ENCODE peak calls at places on chromosome 4, in four cellular contexts. B is heart right ventricle, S is endodermal cell, X is neuronal stem cell. O is an unnamed sample.

GRCh38 chr4:189511581-189511980 is 429.1 kb upstream of the FRG1 start:
- DNase-seq in B (no peak), S (no peak), X (no peak), O (no peak)

GRCh38 chr4:75056277-75056676 is 123.4 kb downstream of the PARM1 start:
- DNase-seq in B (no peak), S (no peak), X (no peak), O (no peak)

GRCh38 chr4:1579834-1580686 is 104.1 kb downstream of the FAM53A start:
- DNase-seq in B (peak; percentile 83), S (peak; percentile 100), X (peak; percentile 85), O (peak; percentile 89)

GRCh38 chr4:54924891-54925290 is 200.5 kb downstream of the KDR start:
- DNase-seq in B (no peak), S (no peak), X (no peak), O (no peak)

GRCh38 chr4:185966997-185967775 is 101.8 kb upstream of the TLR3 start:
- DNase-seq in B (no peak), S (no peak), X (no peak), O (no peak)

GRCh38 chr4:472881-473574 is 25.9 kb downstream of the ZNF721 start:
- DNase-seq in B (no peak), S (no peak), X (no peak), O (no peak)

GRCh38 chr4:23957465-23957864 is 67.6 kb upstream of the PPARGC1A start:
- DNase-seq in B (no peak), S (no peak), X (no peak), O (no peak)

GRCh38 chr4:27790911-27791310 is 930.3 kb downstream of the STIM2 start:
- DNase-seq in B (no peak), S (no peak), X (no peak), O (no peak)

GRCh38 chr4:85703098-85703497 is 228.1 kb downstream of the ARHGAP24 start:
- DNase-seq in B (no peak), S (no peak), X (no peak), O (no peak)

GRCh38 chr4:145083891-145084640 is 13.9 kb downstream of the ANAPC10 start:
- DNase-seq in B (no peak), S (no peak), X (no peak), O (no peak)

GRCh38 chr4:175470141-175470540 is 341.9 kb downstream of the GPM6A start:
- DNase-seq in B (no peak), S (no peak), X (no peak), O (no peak)

GRCh38 chr4:103425406-103425805 is 227.3 kb upstream of the CENPE start:
- DNase-seq in B (no peak), S (no peak), X (no peak), O (no peak)

GRCh38 chr4:27040351-27040750 is 179.7 kb downstream of the STIM2 start:
- DNase-seq in B (no peak), S (no peak), X (no peak), O (no peak)

GRCh38 chr4:70895405-70895804 is 6.8 kb upstream of the MOB1B start:
- DNase-seq in B (peak; percentile 42), S (no peak), X (no peak), O (no peak)

GRCh38 chr4:105350859-105351494 is 122.9 kb downstream of the PPA2 start:
- DNase-seq in B (no peak), S (no peak), X (no peak), O (no peak)

GRCh38 chr4:7964459-7964858 is 24.8 kb upstream of the AFAP1 start:
- DNase-seq in B (no peak), S (no peak), X (no peak), O (no peak)

GRCh38 chr4:7967063-7967440 is 27.4 kb upstream of the AFAP1 start:
- DNase-seq in B (no peak), S (no peak), X (no peak), O (no peak)

GRCh38 chr4:7963691-7964090 is 24.0 kb upstream of the AFAP1 start:
- DNase-seq in B (no peak), S (no peak), X (no peak), O (no peak)

GRCh38 chr4:7966281-7967062 is 26.8 kb upstream of the AFAP1 start:
- DNase-seq in B (no peak), S (no peak), X (no peak), O (no peak)

DNA sequence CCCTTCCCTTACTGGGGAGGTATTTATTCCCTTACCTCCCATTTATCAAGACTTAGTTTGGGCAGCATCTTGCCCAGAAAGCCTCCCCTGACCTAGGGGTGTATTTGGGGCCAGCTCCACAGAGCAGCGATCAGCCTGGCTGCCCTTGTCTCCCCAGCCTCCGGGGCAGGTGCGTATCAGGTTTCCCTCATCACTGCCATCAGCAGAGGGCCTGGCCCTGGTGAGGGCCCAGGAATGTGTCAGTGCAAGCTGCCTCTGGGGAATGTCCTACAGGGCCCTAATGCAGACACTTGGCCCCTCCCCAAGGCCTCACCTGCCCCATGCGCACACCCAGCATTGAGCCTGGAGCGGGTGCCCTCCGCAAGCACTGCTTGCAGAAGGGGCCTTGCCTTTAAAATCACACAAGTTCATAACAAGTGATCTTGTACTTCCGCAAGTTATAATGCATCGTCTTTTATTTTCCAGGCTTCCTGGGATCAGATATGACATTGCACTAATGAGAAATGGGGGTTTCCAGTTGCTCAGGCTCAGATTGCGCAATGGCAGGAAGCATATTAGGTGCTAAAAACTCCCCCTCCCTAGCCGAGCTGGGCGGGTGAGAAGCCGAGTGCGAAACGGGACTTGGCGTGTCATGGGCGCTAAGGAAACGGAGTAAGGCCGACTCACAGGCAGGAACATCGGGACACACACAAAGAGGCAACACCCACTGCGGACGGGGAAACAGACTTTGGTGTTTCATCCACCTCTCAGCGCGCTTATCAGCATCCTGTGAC is 25.4 kb upstream of the AFAP1 start:
- DNase-seq in B (peak; percentile 51), S (peak; percentile 68), X (no peak), O (no peak)
- H3K27ac ChIP-seq in B (peak overlapping the region; percentile 71), S (no peak overlapping the region), X (no peak overlapping the region), O (no peak overlapping the region)

GRCh38 chr4:10018818-10019438 is 2.4 kb downstream of the SLC2A9 start:
- DNase-seq in B (peak; percentile 99), S (peak; percentile 98), X (peak; percentile 81), O (peak; percentile 99)
- H3K4me1 ChIP-seq in B (peaks cover 11% of the 10 kb centered on the region), S (no peaks in the 10 kb centered on the region), X (peaks cover 13% of the 10 kb centered on the region), O (no peaks in the 10 kb centered on the region)

GRCh38 chr4:2869659-2870058 is 26.0 kb downstream of the ADD1 start:
- DNase-seq in B (no peak), S (no peak), X (no peak), O (no peak)
- H3K27ac ChIP-seq in B (peak overlapping the region; percentile 62), S (peak overlapping the region; percentile 0), X (no peak overlapping the region), O (no peak overlapping the region)

DNA sequence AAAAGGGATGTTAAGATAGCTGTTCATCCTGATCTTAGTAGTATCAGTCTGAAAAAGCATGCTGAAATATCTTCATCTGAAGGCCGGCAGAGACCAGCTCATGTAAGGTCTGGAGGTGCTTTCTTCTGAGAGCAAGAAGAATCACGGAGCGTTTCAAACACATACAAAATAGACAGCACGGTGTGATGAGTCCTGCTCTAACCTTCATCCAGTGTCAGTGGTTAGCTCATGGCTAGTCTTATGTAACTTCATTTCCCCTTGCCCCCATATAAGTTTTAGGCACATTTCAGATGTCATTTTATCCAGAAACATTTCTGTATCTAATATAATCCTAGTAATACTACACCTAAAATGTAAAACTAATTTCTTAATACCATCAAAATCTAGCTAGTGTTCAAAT is 27.8 kb downstream of the ADD1 start:
- DNase-seq in B (no peak), S (no peak), X (no peak), O (no peak)
- H3K4me1 ChIP-seq in B (peaks cover 25% of the 10 kb centered on the region), S (peaks cover 38% of the 10 kb centered on the region), X (peaks cover 27% of the 10 kb centered on the region), O (peaks cover 18% of the 10 kb centered on the region)

GRCh38 chr4:7594013-7594412 is 159.3 kb upstream of the PSAPL1 start:
- DNase-seq in B (no peak), S (peak; percentile 64), X (no peak), O (no peak)

GRCh38 chr4:7591409-7592063 is 156.8 kb upstream of the PSAPL1 start:
- DNase-seq in B (no peak), S (no peak), X (peak; percentile 74), O (no peak)

GRCh38 chr4:7585768-7586167 is 151.0 kb upstream of the PSAPL1 start:
- DNase-seq in B (no peak), S (no peak), X (no peak), O (no peak)

GRCh38 chr4:7588002-7588401 is 153.3 kb upstream of the PSAPL1 start:
- DNase-seq in B (no peak), S (no peak), X (no peak), O (no peak)

DNA sequence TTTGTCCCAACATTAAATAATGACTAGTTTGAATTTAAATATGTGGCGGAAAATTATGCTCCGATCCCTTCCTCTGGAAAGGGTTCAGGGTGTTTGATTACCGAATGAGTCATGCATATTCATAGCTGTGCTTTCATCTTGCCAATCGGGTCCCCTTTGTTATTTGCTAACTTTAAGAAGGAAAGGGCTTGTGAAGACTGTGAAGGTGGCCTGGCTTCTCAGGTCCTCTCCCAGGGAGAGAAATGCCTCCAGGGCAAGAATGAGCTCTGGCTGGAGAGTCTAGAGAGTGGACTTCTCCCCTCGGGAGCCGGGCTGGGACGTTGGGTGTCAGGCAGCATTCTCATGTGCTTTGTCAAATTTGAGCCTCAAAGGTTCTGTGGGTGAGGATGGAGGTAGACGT is 155.5 kb upstream of the PSAPL1 start:
- DNase-seq in B (no peak), S (no peak), X (no peak), O (no peak)
- H3K27ac ChIP-seq in B (no peak overlapping the region), S (no peak overlapping the region), X (no peak overlapping the region), O (no peak overlapping the region)

GRCh38 chr4:2847297-2847871 is 3.7 kb downstream of the ADD1 start:
- DNase-seq in B (no peak), S (peak; percentile 48), X (no peak), O (no peak)
- H3K4me1 ChIP-seq in B (peaks cover 2% of the 10 kb centered on the region), S (peaks cover 10% of the 10 kb centered on the region), X (peaks cover 5% of the 10 kb centered on the region), O (peaks cover 5% of the 10 kb centered on the region)

DNA sequence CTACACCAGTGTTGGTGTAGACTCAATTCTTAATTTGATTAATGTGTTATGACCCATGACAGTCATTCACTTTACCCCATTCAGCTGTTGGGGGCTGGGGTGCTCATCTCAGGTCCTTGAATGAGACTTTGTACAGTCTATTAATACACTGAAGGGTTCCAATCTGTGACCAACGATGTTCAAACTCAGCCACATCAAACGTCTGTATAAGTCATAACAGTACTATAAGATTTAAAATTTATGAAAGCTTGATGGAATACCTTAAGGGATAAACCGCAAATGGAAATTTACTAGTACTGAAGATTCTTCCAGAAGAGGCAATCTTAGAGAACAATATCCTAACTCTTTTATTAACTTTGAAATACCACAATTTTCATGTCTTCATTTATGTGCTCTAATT is 33.7 kb downstream of the REST start:
- DNase-seq in B (no peak), S (no peak), X (no peak), O (no peak)
- H3K27ac ChIP-seq in B (no peak overlapping the region), S (no peak overlapping the region), X (no peak overlapping the region), O (no peak overlapping the region)

GRCh38 chr4:57094482-57095223 is 15.5 kb downstream of the IGFBP7 start:
- DNase-seq in B (no peak), S (no peak), X (no peak), O (no peak)
- H3K4me1 ChIP-seq in B (peaks cover 32% of the 10 kb centered on the region), S (no peaks in the 10 kb centered on the region), X (peaks cover 3% of the 10 kb centered on the region), O (peaks cover 11% of the 10 kb centered on the region)

GRCh38 chr4:176638992-176639391 is 153.7 kb downstream of the VEGFC start:
- DNase-seq in B (no peak), S (no peak), X (no peak), O (no peak)
- H3K27ac ChIP-seq in B (no peak overlapping the region), S (no peak overlapping the region), X (no peak overlapping the region), O (no peak overlapping the region)

O was measured in aorta.